ENCODE peak calls at places on chromosomes 2 and 18, in five cellular contexts. R, T, S, M and B are unnamed samples.

GRCh38 chr2:150679456-150680120 is 192.1 kb upstream of the RND3 start:
- DNase-seq in R (no peak), T (peak), S (no peak), M (no peak), B (no peak)

GRCh38 chr18:36912887-36913286 is 84.0 kb downstream of the KIAA1328 start:
- DNase-seq in R (no peak), T (no peak), S (no peak), M (no peak), B (no peak)

GRCh38 chr2:3487931-3488554 is 31.3 kb downstream of the ADI1 start:
- DNase-seq in R (peak), T (no peak), S (no peak), M (no peak), B (peak)

GRCh38 chr2:56376699-56377665 is 193.2 kb downstream of the CCDC85A start:
- DNase-seq in R (no peak), T (no peak), S (no peak), M (no peak), B (no peak)

GRCh38 chr2:85713836-85714235 is 19.7 kb downstream of the GNLY start:
- DNase-seq in R (no peak), T (no peak), S (no peak), M (no peak), B (no peak)

GRCh38 chr2:231800493-231801091 is 14.3 kb downstream of the COPS7B start:
- DNase-seq in R (no peak), T (peak), S (no peak), M (no peak), B (no peak)

GRCh38 chr2:108404784-108405397 is 27.1 kb downstream of the SULT1C4 start:
- DNase-seq in R (no peak), T (no peak), S (no peak), M (no peak), B (no peak)

GRCh38 chr2:227127236-227127635 is 36.8 kb downstream of the COL4A4 start:
- DNase-seq in R (no peak), T (no peak), S (no peak), M (no peak), B (no peak)

GRCh38 chr2:108320326-108320932 is 31.7 kb downstream of the SULT1C2 start:
- DNase-seq in R (no peak), T (no peak), S (no peak), M (no peak), B (peak)

GRCh38 chr2:199814084-199814844 is 36.7 kb downstream of the FTCDNL1 start:
- DNase-seq in R (no peak), T (no peak), S (no peak), M (no peak), B (no peak)

GRCh38 chr2:152155209-152155608 is 20.4 kb downstream of the STAM2 start:
- DNase-seq in R (no peak), T (no peak), S (no peak), M (no peak), B (no peak)

GRCh38 chr2:205872716-205873115 is 190.4 kb downstream of the NRP2 start:
- DNase-seq in R (no peak), T (no peak), S (no peak), M (no peak), B (no peak)

GRCh38 chr18:59056706-59057492 is 82.8 kb upstream of the SEC11C start:
- DNase-seq in R (peak), T (peak), S (no peak), M (peak), B (no peak)

GRCh38 chr18:3511980-3512379 is 62.0 kb downstream of the TGIF1 start:
- DNase-seq in R (no peak), T (peak), S (no peak), M (no peak), B (peak)

GRCh38 chr2:32812316-32812715 is 134.4 kb upstream of the LTBP1 start:
- DNase-seq in R (no peak), T (peak), S (no peak), M (no peak), B (no peak)

GRCh38 chr2:204608261-204608660 is 63.0 kb downstream of the PARD3B start:
- DNase-seq in R (no peak), T (peak), S (no peak), M (no peak), B (no peak)

GRCh38 chr18:64974378-64975125 is 776.3 kb upstream of the CDH7 start:
- DNase-seq in R (no peak), T (no peak), S (peak), M (no peak), B (no peak)

GRCh38 chr2:216565946-216566345 is 67.3 kb upstream of the IGFBP2 start:
- DNase-seq in R (no peak), T (no peak), S (no peak), M (no peak), B (no peak)

GRCh38 chr18:3710712-3711269 is 260.8 kb downstream of the TGIF1 start:
- DNase-seq in R (no peak), T (no peak), S (peak), M (no peak), B (peak)

GRCh38 chr2:21175895-21176646 is 52.3 kb downstream of the TDRD15 start:
- DNase-seq in R (no peak), T (peak), S (no peak), M (no peak), B (no peak)

GRCh38 chr2:53826587-53827397 is 33.0 kb downstream of the GPR75 start:
- DNase-seq in R (no peak), T (peak), S (peak), M (no peak), B (peak)

GRCh38 chr2:112055833-112056625 is 960 bp downstream of the TMEM87B start:
- DNase-seq in R (peak), T (peak), S (peak), M (no peak), B (peak)

GRCh38 chr2:18045230-18045629 is 166.8 kb downstream of the KCNS3 start:
- DNase-seq in R (no peak), T (no peak), S (no peak), M (no peak), B (no peak)

GRCh38 chr2:208906330-208906729 is 499.7 kb downstream of the PTH2R start:
- DNase-seq in R (no peak), T (no peak), S (no peak), M (no peak), B (no peak)

GRCh38 chr2:2192385-2192957 is 138.6 kb downstream of the MYT1L start:
- DNase-seq in R (no peak), T (no peak), S (no peak), M (no peak), B (no peak)

GRCh38 chr2:54065411-54065810 is 50.0 kb upstream of the ACYP2 start:
- DNase-seq in R (no peak), T (peak), S (no peak), M (no peak), B (no peak)

GRCh38 chr2:22153974-22154373 is 1030.2 kb downstream of the TDRD15 start:
- DNase-seq in R (no peak), T (no peak), S (no peak), M (no peak), B (no peak)

GRCh38 chr2:95260028-95261023 is 13.9 kb upstream of the PROM2 start:
- DNase-seq in R (no peak), T (peak), S (peak), M (no peak), B (peak)

GRCh38 chr2:25929789-25930473 is 51.6 kb upstream of the ASXL2 start:
- DNase-seq in R (no peak), T (no peak), S (no peak), M (no peak), B (no peak)

GRCh38 chr18:74310411-74310810 is 5.2 kb upstream of the C18orf63 start:
- DNase-seq in R (no peak), T (peak), S (no peak), M (no peak), B (no peak)

GRCh38 chr2:203022751-203023150 is 8.1 kb downstream of the NBEAL1 start:
- DNase-seq in R (no peak), T (peak), S (no peak), M (no peak), B (no peak)

GRCh38 chr18:56748698-56749268 is 97.6 kb downstream of the WDR7 start:
- DNase-seq in R (no peak), T (peak), S (no peak), M (no peak), B (no peak)

GRCh38 chr2:165497659-165498306 is 28.3 kb downstream of the CSRNP3 start:
- DNase-seq in R (no peak), T (no peak), S (no peak), M (no peak), B (no peak)

GRCh38 chr2:16382451-16382850 is 283.2 kb downstream of the CYRIA start:
- DNase-seq in R (no peak), T (no peak), S (no peak), M (no peak), B (no peak)

GRCh38 chr2:9657083-9657482 is 26.3 kb upstream of the YWHAQ start:
- DNase-seq in R (no peak), T (no peak), S (no peak), M (no peak), B (no peak)

GRCh38 chr2:98948956-98949739 is 13.1 kb upstream of the CRACDL start:
- DNase-seq in R (no peak), T (no peak), S (no peak), M (no peak), B (no peak)

GRCh38 chr2:237978058-237978712 is 11.4 kb downstream of the UBE2F start:
- DNase-seq in R (peak), T (peak), S (no peak), M (no peak), B (no peak)

GRCh38 chr18:59634096-59634495 is 63.1 kb downstream of the CCBE1 start:
- DNase-seq in R (no peak), T (no peak), S (no peak), M (no peak), B (no peak)

GRCh38 chr2:42072349-42073118 is 24.7 kb downstream of the PKDCC start:
- DNase-seq in R (no peak), T (peak), S (no peak), M (no peak), B (no peak)

GRCh38 chr2:42073739-42074138 is 25.9 kb downstream of the PKDCC start:
- DNase-seq in R (no peak), T (peak), S (no peak), M (no peak), B (no peak)

GRCh38 chr2:42074661-42075060 is 26.8 kb downstream of the PKDCC start:
- DNase-seq in R (peak), T (no peak), S (no peak), M (no peak), B (no peak)

GRCh38 chr2:42068571-42069178 is 20.9 kb downstream of the PKDCC start:
- DNase-seq in R (peak), T (no peak), S (no peak), M (no peak), B (no peak)

DNA sequence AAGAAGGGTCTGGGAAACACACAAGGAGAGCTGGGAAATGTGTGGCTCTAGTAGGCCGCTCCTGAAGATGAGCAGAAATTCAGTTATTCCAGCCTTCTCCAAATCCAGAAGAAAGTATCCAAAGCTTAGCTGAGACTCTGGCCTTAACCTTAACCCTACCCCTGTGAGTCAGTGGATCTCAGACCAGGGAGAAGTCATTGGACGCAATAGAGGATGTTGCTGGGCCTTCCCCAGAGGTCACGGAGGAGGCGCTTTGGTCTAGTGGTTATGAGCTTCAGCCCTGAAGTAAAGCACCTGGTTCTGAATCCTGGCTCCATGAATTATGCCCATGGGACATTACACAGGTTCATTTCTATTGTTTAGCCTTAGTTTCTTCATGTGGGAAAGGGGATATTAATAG is 23.9 kb downstream of the PKDCC start:
- DNase-seq in R (no peak), T (no peak), S (no peak), M (no peak), B (no peak)
- TF ChIP-seq POLR2A in R (no peak), T (no peak), S (no peak), M (no peak), B (no peak)

DNA sequence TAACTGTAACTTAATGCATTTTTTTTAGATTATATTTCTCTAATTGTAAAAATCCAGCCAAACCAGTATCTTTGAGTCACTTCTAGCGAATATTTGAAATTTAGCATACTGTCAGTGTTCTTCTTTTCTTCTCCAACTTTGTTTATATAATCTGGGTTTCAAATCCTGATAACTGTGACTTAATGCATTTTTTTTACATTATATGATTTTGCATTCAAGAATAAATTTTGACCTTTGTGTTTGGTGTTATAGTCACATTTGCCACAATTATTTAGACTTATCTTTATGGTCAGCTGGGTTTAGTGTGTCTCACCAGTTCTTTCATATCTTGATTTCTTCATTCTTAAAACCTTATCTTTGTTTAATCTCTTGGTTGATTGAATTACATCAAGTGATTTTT is 345.7 kb downstream of the SLC4A3 start:
- DNase-seq in R (no peak), T (peak), S (no peak), M (no peak), B (no peak)
- TF ChIP-seq CTCF in R (no peak), T (no peak), S (no peak), M (no peak), B (no peak)

GRCh38 chr2:159138642-159139182 is 147.8 kb downstream of the WDSUB1 start:
- DNase-seq in R (no peak), T (peak), S (no peak), M (no peak), B (no peak)
- H3K4me3 ChIP-seq in R (no peak), T (no peak), S (no peak), M (no peak), B (no peak)

GRCh38 chr2:45612741-45613140 is 1.7 kb upstream of the SRBD1 start:
- DNase-seq in R (no peak), T (peak), S (no peak), M (no peak), B (no peak)

GRCh38 chr2:45616663-45617411 is 5.8 kb upstream of the SRBD1 start:
- DNase-seq in R (no peak), T (peak), S (no peak), M (no peak), B (no peak)

GRCh38 chr2:45612265-45612664 is 1.2 kb upstream of the SRBD1 start:
- DNase-seq in R (no peak), T (no peak), S (no peak), M (no peak), B (no peak)

GRCh38 chr2:45614871-45615270 is 3.8 kb upstream of the SRBD1 start:
- DNase-seq in R (no peak), T (peak), S (no peak), M (no peak), B (no peak)

DNA sequence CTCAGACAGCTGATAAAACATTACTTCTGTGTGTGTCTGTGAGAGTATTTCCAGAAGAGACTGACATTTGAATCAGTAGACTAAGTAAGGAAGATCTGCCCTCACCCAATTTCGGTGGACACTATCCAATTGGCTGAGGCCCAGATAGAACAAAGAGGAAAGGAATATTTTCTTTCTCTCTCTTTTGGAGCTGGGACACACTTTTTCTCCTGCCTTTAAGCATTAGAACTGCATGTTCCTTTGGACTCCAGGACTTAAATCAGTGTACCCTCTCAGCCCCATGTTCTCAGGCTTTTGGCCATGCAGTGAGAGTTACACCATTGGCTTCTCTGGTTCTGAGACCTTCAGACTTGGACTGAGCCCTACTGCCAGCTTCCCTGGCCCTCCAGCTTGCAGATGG is 3.3 kb upstream of the SRBD1 start:
- DNase-seq in R (no peak), T (no peak), S (no peak), M (no peak), B (no peak)
- TF ChIP-seq POLR2A in R (no peak), T (no peak), S (no peak), M (no peak), B (no peak)

DNA sequence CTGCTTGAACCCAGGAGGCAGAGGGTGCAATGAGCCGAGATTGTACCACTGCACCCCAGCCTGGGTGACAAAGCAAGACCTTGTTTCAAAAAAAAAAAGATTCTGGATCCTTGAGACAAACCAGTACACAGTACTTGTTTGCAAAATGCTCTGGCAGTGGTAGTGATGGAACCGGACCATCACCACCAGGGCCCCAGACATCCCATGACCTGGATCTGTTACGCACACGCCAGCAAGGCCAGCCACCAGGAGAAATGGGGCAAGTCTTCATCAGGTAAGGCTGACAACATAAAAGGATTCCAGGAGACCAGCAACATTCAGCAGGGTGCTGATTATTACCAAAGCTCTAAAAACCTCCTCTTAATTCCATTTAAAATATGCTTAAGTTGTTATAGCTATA is 35.5 kb downstream of the TBC1D8 start:
- DNase-seq in R (no peak), T (no peak), S (no peak), M (no peak), B (no peak)
- TF ChIP-seq CTCF in R (no peak), T (no peak), S (no peak), M (no peak), B (no peak)

GRCh38 chr18:61606068-61606660 is 272.9 kb downstream of the CDH20 start:
- DNase-seq in R (no peak), T (peak), S (no peak), M (no peak), B (peak)
- H3K4me3 ChIP-seq in R (no peak), T (peak), S (no peak), M (peak), B (peak)

DNA sequence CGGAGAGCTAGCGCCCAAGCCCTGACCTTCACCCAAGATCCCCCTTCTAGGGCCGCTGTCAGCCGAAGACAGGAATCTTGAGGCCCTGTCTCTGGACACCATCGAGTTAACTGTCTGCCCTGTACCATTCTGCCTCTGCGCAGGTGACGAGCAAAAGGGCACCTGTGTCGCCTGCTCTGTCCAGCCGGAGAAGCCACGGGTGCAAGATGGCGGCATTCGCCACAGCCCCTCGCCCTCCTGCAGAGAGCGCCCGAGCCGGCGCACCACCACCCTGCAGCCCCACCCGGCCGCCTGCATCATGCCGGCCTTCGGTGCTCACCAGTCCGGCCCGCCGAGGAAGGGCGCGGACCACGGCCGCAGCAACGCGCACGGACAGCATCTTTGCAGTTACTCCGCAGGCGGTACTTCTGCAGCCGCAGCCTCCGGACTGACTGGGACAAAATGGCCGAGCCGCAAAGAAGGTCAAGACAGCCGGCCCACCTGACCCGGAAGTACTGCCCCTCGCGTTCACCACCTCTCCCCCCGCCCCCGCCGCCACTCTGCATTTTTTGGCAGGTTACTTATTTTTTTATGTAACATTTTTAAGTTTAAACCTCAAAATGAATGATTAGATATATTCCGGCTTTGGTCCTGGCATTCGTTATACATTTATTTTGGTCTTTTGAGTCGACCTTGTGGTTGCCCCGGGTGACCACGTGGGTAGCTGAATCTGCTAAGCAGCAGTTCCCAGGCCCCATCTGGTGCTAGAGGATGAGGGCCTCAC is at the start of gene ATP5F1A:
- DNase-seq in R (peak), T (peak), S (peak), M (peak), B (peak)
- TF ChIP-seq POLR2A in R (peak), T (peak), S (peak), M (peak), B (no peak)